ENCODE peak calls at places on chromosomes 7 and 10, in seven cellular contexts. W is HCT116, X is SK-N-SH, N is neural progenitor cell, Q is GM23248, E is PC-3, G is hepatocyte. O is an unnamed sample.

GRCh38 chr7:151518105-151518780 is 1.5 kb downstream of the RHEB start:
- DNase-seq in N (peak; percentile 37), E (peak; percentile 65), W (no peak), G (peak; percentile 79), X (peak; percentile 50), Q (peak; percentile 73), O (peak; percentile 44)

GRCh38 chr7:84705701-84706100 is 481.2 kb downstream of the SEMA3D start:
- DNase-seq in X (no peak), Q (no peak), G (no peak), E (no peak), W (no peak), N (no peak), O (no peak)

GRCh38 chr7:155361363-155361680 is 63.6 kb downstream of the INSIG1 start:
- DNase-seq in N (no peak), E (no peak), W (no peak), Q (no peak), G (no peak), X (no peak), O (no peak)

GRCh38 chr10:89502556-89502955 is 32.8 kb downstream of the SLC16A12 start:
- DNase-seq in N (no peak), X (no peak), Q (peak; percentile 21), G (no peak), E (peak; percentile 65), W (no peak), O (no peak)

GRCh38 chr7:25940086-25940906 is 211.7 kb upstream of the NFE2L3 start:
- DNase-seq in G (no peak), N (peak; percentile 31), E (no peak), X (no peak), Q (no peak), W (no peak), O (no peak)

GRCh38 chr7:43465581-43466554 is 117.0 kb upstream of the STK17A start:
- DNase-seq in W (no peak), N (no peak), G (peak; percentile 52), Q (peak; percentile 50), E (peak; percentile 25), X (peak; percentile 51), O (no peak)

GRCh38 chr10:68132391-68132790 is 23.1 kb downstream of the MYPN start:
- DNase-seq in G (no peak), W (no peak), N (no peak), E (no peak), Q (no peak), X (peak; percentile 10), O (no peak)

GRCh38 chr10:12412671-12413368 is 63.5 kb downstream of the CAMK1D start:
- DNase-seq in W (no peak), G (no peak), Q (no peak), E (no peak), N (no peak), X (no peak), O (no peak)

GRCh38 chr7:128915271-128915819 is 4.8 kb upstream of the KCP start:
- DNase-seq in E (no peak), X (no peak), N (peak; percentile 25), Q (no peak), G (no peak), W (no peak), O (peak; percentile 49)

GRCh38 chr7:30389793-30390192 is 88.8 kb downstream of the NOD1 start:
- DNase-seq in G (no peak), Q (no peak), X (no peak), E (no peak), N (no peak), W (no peak), O (no peak)

GRCh38 chr10:132143162-132143561 is 43.6 kb upstream of the DPYSL4 start:
- DNase-seq in N (peak; percentile 33), G (no peak), Q (no peak), X (peak; percentile 65), E (no peak), W (no peak), O (peak; percentile 62)

GRCh38 chr10:83753490-83753889 is 385.8 kb upstream of the GHITM start:
- DNase-seq in W (no peak), G (no peak), E (no peak), X (no peak), Q (no peak), N (no peak), O (no peak)

GRCh38 chr7:7369134-7369533 is 166.5 kb downstream of the COL28A1 start:
- DNase-seq in N (no peak), W (no peak), Q (peak; percentile 23), X (no peak), G (no peak), E (peak; percentile 4), O (no peak)

GRCh38 chr7:116809636-116810266 is 52.6 kb upstream of the CAPZA2 start:
- DNase-seq in N (peak; percentile 80), Q (peak; percentile 83), G (peak; percentile 88), X (peak; percentile 47), E (peak; percentile 87), W (peak; percentile 67), O (peak; percentile 89)

GRCh38 chr7:16114071-16114470 is 307.3 kb downstream of the CRPPA start:
- DNase-seq in X (no peak), E (no peak), Q (no peak), N (no peak), W (no peak), G (no peak), O (no peak)

GRCh38 chr10:77079902-77080301 is 557.7 kb downstream of the KCNMA1 start:
- DNase-seq in Q (no peak), X (no peak), G (no peak), W (no peak), E (no peak), N (no peak), O (no peak)

GRCh38 chr7:138184191-138184590 is 107.9 kb downstream of the AKR1D1 start:
- DNase-seq in W (no peak), Q (no peak), X (no peak), E (no peak), G (no peak), N (no peak), O (no peak)

GRCh38 chr10:17210361-17210760 is 8.9 kb upstream of the TRDMT1 start:
- DNase-seq in Q (peak; percentile 51), W (no peak), N (no peak), X (no peak), E (no peak), G (no peak), O (no peak)

GRCh38 chr7:20331231-20331880 is 656 bp downstream of the ITGB8 start:
- DNase-seq in G (peak; percentile 64), X (peak; percentile 76), W (no peak), N (peak; percentile 94), Q (peak; percentile 64), E (peak; percentile 42), O (peak; percentile 83)

GRCh38 chr10:3776796-3777571 is 8.0 kb downstream of the KLF6 start:
- DNase-seq in Q (peak; percentile 93), W (peak; percentile 59), N (no peak), G (peak; percentile 77), X (no peak), E (peak; percentile 83), O (no peak)

GRCh38 chr10:91034494-91035157 is 113.7 kb upstream of the ANKRD1 start:
- DNase-seq in G (peak; percentile 56), X (no peak), W (no peak), N (peak; percentile 50), Q (peak; percentile 44), E (peak; percentile 25), O (peak; percentile 50)

GRCh38 chr7:43430412-43430811 is 152.5 kb upstream of the STK17A start:
- DNase-seq in W (no peak), N (no peak), G (no peak), E (no peak), X (no peak), Q (peak; percentile 6), O (no peak)

GRCh38 chr7:151408839-151409554 is 841 bp downstream of the WDR86 start:
- DNase-seq in N (peak; percentile 68), Q (no peak), W (no peak), E (no peak), G (peak; percentile 40), X (peak; percentile 87), O (peak; percentile 79)

GRCh38 chr7:155752756-155753445 is 59.4 kb downstream of the SHH start:
- DNase-seq in X (no peak), Q (no peak), E (no peak), N (no peak), G (no peak), W (no peak), O (no peak)

GRCh38 chr7:140062118-140062527 is 628 bp downstream of the PARP12 start:
- DNase-seq in N (no peak), Q (peak; percentile 38), G (peak; percentile 41), E (peak; percentile 17), W (no peak), X (no peak), O (peak; percentile 24)

GRCh38 chr7:141864765-141865447 is 23.6 kb upstream of the PRSS37 start:
- DNase-seq in E (no peak), W (no peak), G (no peak), N (no peak), Q (peak; percentile 47), X (no peak), O (no peak)

GRCh38 chr10:119602241-119603095 is 5.7 kb upstream of the TIAL1 start:
- DNase-seq in W (peak; percentile 51), E (peak; percentile 38), G (no peak), X (no peak), Q (peak; percentile 64), N (peak; percentile 49), O (peak; percentile 86)

GRCh38 chr10:101001225-101002035 is 1.8 kb downstream of the LZTS2 start:
- DNase-seq in W (no peak), Q (peak; percentile 97), G (peak; percentile 86), N (peak; percentile 39), X (peak; percentile 68), E (peak; percentile 54), O (no peak)
- H3K4me3 ChIP-seq in W (no peak overlapping the region), Q (peak overlapping the region; percentile 98), G (peak overlapping the region; percentile 92), N (peak overlapping the region; percentile 96), X (peak overlapping the region; percentile 99), E (peak overlapping the region; percentile 83), O (peak overlapping the region; percentile 90)

DNA sequence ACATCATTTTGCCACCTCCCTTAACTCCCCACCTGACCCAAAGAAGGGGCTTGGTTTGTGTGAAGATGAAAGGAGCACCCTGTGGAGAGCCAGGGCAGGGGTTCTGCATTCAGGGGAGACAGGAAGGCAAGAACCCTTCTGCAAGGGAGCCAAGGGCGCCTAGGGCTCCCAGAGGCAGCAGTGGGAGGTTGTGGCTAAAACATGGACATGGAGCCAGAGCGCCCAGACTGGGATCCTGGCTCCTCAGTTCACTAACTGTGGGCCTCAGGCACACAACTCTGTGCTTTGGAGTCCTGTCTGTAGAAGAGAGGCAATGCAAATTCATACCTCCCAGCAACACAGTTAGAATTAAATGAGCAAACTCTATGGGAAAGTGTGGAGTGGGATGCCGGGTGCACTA is 123.1 kb upstream of the MACROH2A2 start:
- DNase-seq in E (no peak), W (no peak), N (no peak), Q (no peak), G (no peak), X (no peak), O (peak; percentile 36)
- TF ChIP-seq EZH2phosphoT487 in E (no peak), W (no peak), N (no peak), Q (no peak), G (no peak), X (no peak), O (no peak)

GRCh38 chr10:103184615-103185014 is 8.5 kb downstream of the NT5C2 start:
- DNase-seq in W (no peak), Q (peak; percentile 23), E (peak; percentile 18), N (no peak), X (no peak), G (no peak), O (no peak)
- H3K4me3 ChIP-seq in W (no peak overlapping the region), Q (peak overlapping the region; percentile 2), E (no peak overlapping the region), N (no peak overlapping the region), X (no peak overlapping the region), G (no peak overlapping the region), O (no peak overlapping the region)

DNA sequence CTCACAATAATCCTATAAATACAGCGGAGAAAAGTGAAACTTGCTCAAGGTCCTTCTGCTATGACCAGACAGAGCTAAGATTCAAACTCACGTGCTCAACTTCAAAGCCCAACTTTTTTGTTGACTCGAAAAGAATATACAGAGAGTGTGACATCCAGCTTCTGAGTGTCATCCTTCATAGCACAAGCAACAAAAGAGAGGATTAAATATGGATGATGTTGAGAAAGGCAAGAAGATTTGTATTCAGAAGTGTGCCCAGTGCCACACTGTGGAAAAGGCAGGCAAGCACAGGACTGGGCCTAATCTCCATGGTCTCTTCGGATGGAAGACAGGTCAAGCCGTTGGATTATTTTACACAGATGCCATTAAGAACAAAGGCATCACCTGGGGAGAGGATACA is 2.1 kb upstream of the FAM3C start:
- DNase-seq in Q (no peak), G (peak; percentile 6), X (no peak), E (peak; percentile 15), N (peak; percentile 43), W (peak; percentile 61), O (peak; percentile 27)
- TF ChIP-seq EZH2phosphoT487 in Q (no peak), G (no peak), X (no peak), E (no peak), N (no peak), W (no peak), O (no peak)